ENCODE peak calls at places on chromosomes 2 and 18, in ten cellular contexts. One of them, this sample, is unnamed.

GRCh38 chr18:44051088-44051487 is 629.6 kb upstream of the SETBP1 start:
- DNase-seq in GM12865: no peak
- DNase-seq in neural crest cell: no peak
- DNase-seq in transverse colon: no peak
- DNase-seq in progenitor cell of endocrine pancreas: no peak
- DNase-seq in OCI-LY7: no peak
- DNase-seq in GM13976: no peak
- DNase-seq in thoracic aorta: no peak
- DNase-seq in HFFc6: no peak
- DNase-seq in astrocyte of the spinal cord: no peak
- DNase-seq in this sample: no peak

GRCh38 chr2:64853894-64854293 is 135.3 kb upstream of the SLC1A4 start:
- DNase-seq in OCI-LY7: no peak
- DNase-seq in HFFc6: no peak
- DNase-seq in neural crest cell: no peak
- DNase-seq in GM13976: no peak
- DNase-seq in GM12865: no peak
- DNase-seq in progenitor cell of endocrine pancreas: no peak
- DNase-seq in transverse colon: no peak
- DNase-seq in thoracic aorta: no peak
- DNase-seq in astrocyte of the spinal cord: no peak
- DNase-seq in this sample: no peak

GRCh38 chr2:30871980-30872789 is 64.9 kb upstream of the CAPN13 start:
- DNase-seq in thoracic aorta: no peak
- DNase-seq in OCI-LY7: no peak
- DNase-seq in neural crest cell: no peak
- DNase-seq in progenitor cell of endocrine pancreas: no peak
- DNase-seq in HFFc6: no peak
- DNase-seq in astrocyte of the spinal cord: no peak
- DNase-seq in GM13976: no peak
- DNase-seq in transverse colon: no peak
- DNase-seq in GM12865: no peak
- DNase-seq in this sample: no peak

GRCh38 chr2:58535182-58535581 is 294.1 kb upstream of the FANCL start:
- DNase-seq in OCI-LY7: no peak
- DNase-seq in GM13976: no peak
- DNase-seq in HFFc6: no peak
- DNase-seq in progenitor cell of endocrine pancreas: no peak
- DNase-seq in astrocyte of the spinal cord: no peak
- DNase-seq in GM12865: no peak
- DNase-seq in transverse colon: no peak
- DNase-seq in neural crest cell: no peak
- DNase-seq in thoracic aorta: no peak
- DNase-seq in this sample: no peak

GRCh38 chr2:36415623-36416022 is 60.0 kb downstream of the CRIM1 start:
- DNase-seq in GM12865: no peak
- DNase-seq in progenitor cell of endocrine pancreas: no peak
- DNase-seq in HFFc6: no peak
- DNase-seq in thoracic aorta: no peak
- DNase-seq in OCI-LY7: no peak
- DNase-seq in astrocyte of the spinal cord: no peak
- DNase-seq in neural crest cell: no peak
- DNase-seq in transverse colon: no peak
- DNase-seq in GM13976: no peak
- DNase-seq in this sample: no peak

GRCh38 chr2:191045141-191045540 is 31.2 kb upstream of the STAT1 start:
- DNase-seq in GM13976: no peak
- DNase-seq in progenitor cell of endocrine pancreas: no peak
- DNase-seq in thoracic aorta: no peak
- DNase-seq in transverse colon: no peak
- DNase-seq in astrocyte of the spinal cord: no peak
- DNase-seq in GM12865: no peak
- DNase-seq in OCI-LY7: no peak
- DNase-seq in HFFc6: peak
- DNase-seq in neural crest cell: no peak
- DNase-seq in this sample: no peak

GRCh38 chr2:236449167-236449586 is 120.4 kb upstream of the ACKR3 start:
- DNase-seq in progenitor cell of endocrine pancreas: no peak
- DNase-seq in transverse colon: no peak
- DNase-seq in OCI-LY7: no peak
- DNase-seq in thoracic aorta: no peak
- DNase-seq in GM12865: no peak
- DNase-seq in GM13976: no peak
- DNase-seq in neural crest cell: no peak
- DNase-seq in HFFc6: no peak
- DNase-seq in astrocyte of the spinal cord: no peak
- DNase-seq in this sample: no peak

GRCh38 chr18:55510809-55511208 is 77.2 kb downstream of the TCF4 start:
- DNase-seq in transverse colon: no peak
- DNase-seq in GM12865: no peak
- DNase-seq in HFFc6: peak
- DNase-seq in neural crest cell: no peak
- DNase-seq in OCI-LY7: no peak
- DNase-seq in progenitor cell of endocrine pancreas: no peak
- DNase-seq in GM13976: no peak
- DNase-seq in thoracic aorta: no peak
- DNase-seq in astrocyte of the spinal cord: peak
- DNase-seq in this sample: no peak

GRCh38 chr2:74436804-74437695 is 4.7 kb downstream of the RTKN start:
- DNase-seq in transverse colon: no peak
- DNase-seq in neural crest cell: no peak
- DNase-seq in GM13976: peak
- DNase-seq in astrocyte of the spinal cord: peak
- DNase-seq in thoracic aorta: no peak
- DNase-seq in HFFc6: no peak
- DNase-seq in OCI-LY7: peak
- DNase-seq in GM12865: no peak
- DNase-seq in progenitor cell of endocrine pancreas: no peak
- DNase-seq in this sample: no peak

GRCh38 chr2:168573128-168573903 is 117.2 kb downstream of the CERS6 start:
- DNase-seq in transverse colon: no peak
- DNase-seq in OCI-LY7: no peak
- DNase-seq in GM13976: no peak
- DNase-seq in GM12865: no peak
- DNase-seq in HFFc6: no peak
- DNase-seq in astrocyte of the spinal cord: no peak
- DNase-seq in thoracic aorta: no peak
- DNase-seq in neural crest cell: no peak
- DNase-seq in progenitor cell of endocrine pancreas: no peak
- DNase-seq in this sample: no peak

GRCh38 chr18:53254265-53254664 is 914.3 kb downstream of the DCC start:
- DNase-seq in OCI-LY7: no peak
- DNase-seq in GM13976: no peak
- DNase-seq in transverse colon: no peak
- DNase-seq in GM12865: no peak
- DNase-seq in HFFc6: no peak
- DNase-seq in thoracic aorta: no peak
- DNase-seq in astrocyte of the spinal cord: no peak
- DNase-seq in progenitor cell of endocrine pancreas: no peak
- DNase-seq in neural crest cell: no peak
- DNase-seq in this sample: no peak

GRCh38 chr18:47800756-47801155 is 129.7 kb downstream of the SMAD2 start:
- DNase-seq in HFFc6: no peak
- DNase-seq in GM13976: no peak
- DNase-seq in GM12865: no peak
- DNase-seq in neural crest cell: no peak
- DNase-seq in OCI-LY7: no peak
- DNase-seq in thoracic aorta: no peak
- DNase-seq in progenitor cell of endocrine pancreas: no peak
- DNase-seq in transverse colon: no peak
- DNase-seq in astrocyte of the spinal cord: no peak
- DNase-seq in this sample: no peak

GRCh38 chr2:240986787-240987411 is 11.5 kb upstream of the SNED1 start:
- DNase-seq in thoracic aorta: no peak
- DNase-seq in transverse colon: peak
- DNase-seq in GM13976: no peak
- DNase-seq in neural crest cell: no peak
- DNase-seq in GM12865: no peak
- DNase-seq in progenitor cell of endocrine pancreas: no peak
- DNase-seq in HFFc6: no peak
- DNase-seq in astrocyte of the spinal cord: peak
- DNase-seq in OCI-LY7: no peak
- DNase-seq in this sample: no peak

GRCh38 chr18:24862225-24862893 is 401.9 kb downstream of the HRH4 start:
- DNase-seq in neural crest cell: peak
- DNase-seq in thoracic aorta: no peak
- DNase-seq in astrocyte of the spinal cord: no peak
- DNase-seq in OCI-LY7: no peak
- DNase-seq in HFFc6: no peak
- DNase-seq in transverse colon: no peak
- DNase-seq in GM12865: no peak
- DNase-seq in progenitor cell of endocrine pancreas: no peak
- DNase-seq in GM13976: no peak
- DNase-seq in this sample: no peak

GRCh38 chr18:42030586-42031182 is 75.7 kb downstream of the PIK3C3 start:
- DNase-seq in GM13976: peak
- DNase-seq in OCI-LY7: peak
- DNase-seq in HFFc6: peak
- DNase-seq in thoracic aorta: no peak
- DNase-seq in astrocyte of the spinal cord: peak
- DNase-seq in progenitor cell of endocrine pancreas: no peak
- DNase-seq in neural crest cell: peak
- DNase-seq in transverse colon: no peak
- DNase-seq in GM12865: peak
- DNase-seq in this sample: no peak
- TF ChIP-seq CTCF in GM13976: no peak
- TF ChIP-seq CTCF in OCI-LY7: peak
- TF ChIP-seq CTCF in HFFc6: peak
- TF ChIP-seq CTCF in thoracic aorta: no peak
- TF ChIP-seq CTCF in astrocyte of the spinal cord: peak
- TF ChIP-seq CTCF in progenitor cell of endocrine pancreas: peak
- TF ChIP-seq CTCF in neural crest cell: peak
- TF ChIP-seq CTCF in transverse colon: peak
- TF ChIP-seq CTCF in GM12865: peak
- TF ChIP-seq CTCF in this sample: no peak

DNA sequence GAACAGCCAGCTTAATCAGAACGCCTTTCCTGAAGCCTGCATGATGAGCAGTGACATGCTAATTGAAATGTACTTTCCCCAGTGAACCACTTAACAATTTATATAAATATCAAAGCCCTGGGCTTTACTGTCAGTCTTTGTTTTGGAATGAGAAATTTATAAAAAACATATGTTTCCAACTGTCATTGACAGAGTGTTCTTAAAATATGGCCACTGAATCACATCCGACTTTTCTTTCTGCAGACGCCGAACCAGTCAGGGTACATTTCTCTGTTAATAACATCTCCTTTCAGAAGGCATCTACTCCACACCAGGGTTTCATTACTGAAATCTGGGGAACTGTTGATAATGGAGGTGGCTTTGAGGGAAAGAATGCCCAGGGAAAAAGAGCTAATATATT is 343.7 kb downstream of the INSIG2 start:
- DNase-seq in OCI-LY7: no peak
- DNase-seq in transverse colon: no peak
- DNase-seq in GM13976: no peak
- DNase-seq in HFFc6: no peak
- DNase-seq in astrocyte of the spinal cord: no peak
- DNase-seq in progenitor cell of endocrine pancreas: no peak
- DNase-seq in GM12865: no peak
- DNase-seq in thoracic aorta: no peak
- DNase-seq in neural crest cell: no peak
- DNase-seq in this sample: no peak
- TF ChIP-seq CTCF in OCI-LY7: no peak
- TF ChIP-seq CTCF in transverse colon: no peak
- TF ChIP-seq CTCF in GM13976: no peak
- TF ChIP-seq CTCF in HFFc6: no peak
- TF ChIP-seq CTCF in astrocyte of the spinal cord: no peak
- TF ChIP-seq CTCF in progenitor cell of endocrine pancreas: no peak
- TF ChIP-seq CTCF in GM12865: no peak
- TF ChIP-seq CTCF in thoracic aorta: no peak
- TF ChIP-seq CTCF in neural crest cell: no peak
- TF ChIP-seq CTCF in this sample: no peak

GRCh38 chr2:78978340-78978739 is 47.2 kb upstream of the REG3G start:
- DNase-seq in GM13976: no peak
- DNase-seq in OCI-LY7: no peak
- DNase-seq in neural crest cell: no peak
- DNase-seq in thoracic aorta: no peak
- DNase-seq in astrocyte of the spinal cord: no peak
- DNase-seq in transverse colon: no peak
- DNase-seq in progenitor cell of endocrine pancreas: no peak
- DNase-seq in HFFc6: no peak
- DNase-seq in GM12865: no peak
- DNase-seq in this sample: no peak

GRCh38 chr2:78982638-78983330 is 42.7 kb upstream of the REG3G start:
- DNase-seq in astrocyte of the spinal cord: no peak
- DNase-seq in neural crest cell: no peak
- DNase-seq in transverse colon: no peak
- DNase-seq in progenitor cell of endocrine pancreas: no peak
- DNase-seq in HFFc6: no peak
- DNase-seq in GM13976: no peak
- DNase-seq in thoracic aorta: no peak
- DNase-seq in GM12865: no peak
- DNase-seq in OCI-LY7: no peak
- DNase-seq in this sample: no peak

GRCh38 chr2:78977661-78978145 is 47.8 kb upstream of the REG3G start:
- DNase-seq in thoracic aorta: no peak
- DNase-seq in GM12865: peak
- DNase-seq in neural crest cell: no peak
- DNase-seq in OCI-LY7: peak
- DNase-seq in GM13976: peak
- DNase-seq in transverse colon: no peak
- DNase-seq in astrocyte of the spinal cord: no peak
- DNase-seq in HFFc6: no peak
- DNase-seq in progenitor cell of endocrine pancreas: no peak
- DNase-seq in this sample: no peak

GRCh38 chr2:78980871-78981270 is 44.6 kb upstream of the REG3G start:
- DNase-seq in HFFc6: no peak
- DNase-seq in thoracic aorta: no peak
- DNase-seq in neural crest cell: no peak
- DNase-seq in OCI-LY7: no peak
- DNase-seq in GM12865: peak
- DNase-seq in GM13976: no peak
- DNase-seq in astrocyte of the spinal cord: no peak
- DNase-seq in transverse colon: no peak
- DNase-seq in progenitor cell of endocrine pancreas: no peak
- DNase-seq in this sample: no peak

GRCh38 chr2:78979380-78980238 is 45.9 kb upstream of the REG3G start:
- DNase-seq in transverse colon: peak
- DNase-seq in progenitor cell of endocrine pancreas: peak
- DNase-seq in neural crest cell: peak
- DNase-seq in OCI-LY7: peak
- DNase-seq in GM13976: peak
- DNase-seq in thoracic aorta: no peak
- DNase-seq in GM12865: peak
- DNase-seq in astrocyte of the spinal cord: peak
- DNase-seq in HFFc6: no peak
- DNase-seq in this sample: peak
- TF ChIP-seq CTCF in transverse colon: peak
- TF ChIP-seq CTCF in progenitor cell of endocrine pancreas: peak
- TF ChIP-seq CTCF in neural crest cell: peak
- TF ChIP-seq CTCF in OCI-LY7: peak
- TF ChIP-seq CTCF in GM13976: peak
- TF ChIP-seq CTCF in thoracic aorta: peak
- TF ChIP-seq CTCF in GM12865: peak
- TF ChIP-seq CTCF in astrocyte of the spinal cord: peak
- TF ChIP-seq CTCF in HFFc6: peak
- TF ChIP-seq CTCF in this sample: peak

DNA sequence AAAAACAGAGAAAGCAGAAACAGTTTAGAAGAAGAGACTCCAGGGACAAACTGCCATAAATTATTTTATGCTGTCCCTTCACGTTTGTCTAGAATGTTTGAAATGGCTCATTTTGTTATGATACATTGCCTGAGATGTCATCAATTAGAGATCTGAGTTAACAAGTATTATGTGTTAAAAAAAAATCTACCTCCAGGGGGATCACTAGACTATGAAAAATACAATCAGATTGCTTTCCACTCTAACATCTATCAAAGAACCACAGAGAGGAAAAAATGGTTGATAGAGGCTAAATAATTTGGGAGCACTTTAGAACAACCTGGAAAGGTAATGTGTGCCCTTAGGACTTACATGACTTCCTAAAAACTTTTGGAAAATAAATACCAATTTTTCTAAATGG is 103.8 kb upstream of the CCDC150 start:
- DNase-seq in transverse colon: no peak
- DNase-seq in HFFc6: no peak
- DNase-seq in thoracic aorta: no peak
- DNase-seq in GM13976: no peak
- DNase-seq in OCI-LY7: no peak
- DNase-seq in astrocyte of the spinal cord: peak
- DNase-seq in neural crest cell: no peak
- DNase-seq in progenitor cell of endocrine pancreas: no peak
- DNase-seq in GM12865: no peak
- DNase-seq in this sample: no peak
- TF ChIP-seq CTCF in transverse colon: no peak
- TF ChIP-seq CTCF in HFFc6: peak
- TF ChIP-seq CTCF in thoracic aorta: no peak
- TF ChIP-seq CTCF in GM13976: no peak
- TF ChIP-seq CTCF in OCI-LY7: peak
- TF ChIP-seq CTCF in astrocyte of the spinal cord: peak
- TF ChIP-seq CTCF in neural crest cell: no peak
- TF ChIP-seq CTCF in progenitor cell of endocrine pancreas: no peak
- TF ChIP-seq CTCF in GM12865: no peak
- TF ChIP-seq CTCF in this sample: no peak

This sample was measured in activated CD8-positive, alpha-beta T cell treated with anti-CD3 and anti-CD28 coated beads for 36 hours.